ENCODE peak calls at places on chromosomes 12 and 14, in six cellular contexts. G is EL, P is endothelial cell, C is glutamatergic neuron, M is right atrium auricular region, Q is KG1. Y is an unnamed sample.

GRCh38 chr12:121451931-121452330 is 52.0 kb downstream of the RNF34 start:
- DNase-seq in G (no peak), P (no peak), C (no peak), M (no peak), Q (no peak), Y (peak; percentile 34)

GRCh38 chr12:21169878-21170472 is 39.0 kb downstream of the SLCO1B1 start:
- DNase-seq in G (peak; percentile 41), P (peak; percentile 80), C (peak; percentile 84), M (no peak), Q (no peak), Y (peak; percentile 5)

GRCh38 chr12:94140556-94140955 is 7.8 kb upstream of the PLXNC1 start:
- DNase-seq in G (peak; percentile 16), P (peak; percentile 51), C (peak; percentile 36), M (no peak), Q (no peak), Y (no peak)

GRCh38 chr14:69687963-69688649 is 76.7 kb downstream of the SUSD6 start:
- DNase-seq in G (no peak), P (no peak), C (peak; percentile 80), M (no peak), Q (no peak), Y (no peak)

GRCh38 chr14:33555710-33556350 is 395.0 kb downstream of the EGLN3 start:
- DNase-seq in G (peak; percentile 15), P (no peak), C (no peak), M (no peak), Q (no peak), Y (no peak)

GRCh38 chr12:94427520-94428381 is 31.9 kb downstream of the CEP83 start:
- DNase-seq in G (peak; percentile 66), P (no peak), C (no peak), M (no peak), Q (no peak), Y (peak; percentile 32)

GRCh38 chr14:54676822-54677708 is 110.1 kb downstream of the SAMD4A start:
- DNase-seq in G (peak; percentile 95), P (no peak), C (no peak), M (peak; percentile 85), Q (no peak), Y (peak; percentile 88)

GRCh38 chr12:30973171-30973570 is 46.6 kb downstream of the TSPAN11 start:
- DNase-seq in G (no peak), P (no peak), C (no peak), M (no peak), Q (no peak), Y (peak; percentile 52)

GRCh38 chr14:22502551-22502950 is 86.5 kb downstream of the DAD1 start:
- DNase-seq in G (no peak), P (no peak), C (no peak), M (no peak), Q (no peak), Y (no peak)

GRCh38 chr14:89457007-89457406 is 40.0 kb upstream of the FOXN3 start:
- DNase-seq in G (no peak), P (no peak), C (no peak), M (no peak), Q (no peak), Y (no peak)

GRCh38 chr12:123714302-123714627 is 2.1 kb downstream of the ATP6V0A2 start:
- DNase-seq in G (no peak), P (no peak), C (no peak), M (no peak), Q (no peak), Y (no peak)

GRCh38 chr14:25042362-25043299 is 7.3 kb downstream of the STXBP6 start:
- DNase-seq in G (peak; percentile 51), P (peak; percentile 21), C (no peak), M (no peak), Q (no peak), Y (peak; percentile 62)

GRCh38 chr14:76884853-76885276 is 58.7 kb downstream of the LRRC74A start:
- DNase-seq in G (no peak), P (no peak), C (no peak), M (peak; percentile 70), Q (no peak), Y (no peak)

GRCh38 chr12:1925125-1925963 is 6.9 kb upstream of the CACNA2D4 start:
- DNase-seq in G (no peak), P (no peak), C (no peak), M (peak; percentile 21), Q (no peak), Y (no peak)

GRCh38 chr14:21048638-21049037 is 6.5 kb downstream of the RNASE7 start:
- DNase-seq in G (no peak), P (no peak), C (no peak), M (no peak), Q (no peak), Y (no peak)

GRCh38 chr12:92871121-92871520 is 58.0 kb downstream of the EEA1 start:
- DNase-seq in G (no peak), P (no peak), C (no peak), M (no peak), Q (no peak), Y (no peak)

GRCh38 chr12:31309279-31309678 is 16.7 kb downstream of the SINHCAF start:
- DNase-seq in G (no peak), P (no peak), C (no peak), M (no peak), Q (no peak), Y (no peak)

GRCh38 chr12:10190558-10191388 is 11.9 kb downstream of the TMEM52B start:
- DNase-seq in G (peak; percentile 78), P (peak; percentile 55), C (peak; percentile 57), M (peak; percentile 66), Q (no peak), Y (peak; percentile 79)

GRCh38 chr14:79629891-79630560 is 581.3 kb downstream of the DIO2 start:
- DNase-seq in G (peak; percentile 30), P (no peak), C (no peak), M (no peak), Q (no peak), Y (no peak)

GRCh38 chr12:24069532-24070395 is 120.3 kb upstream of the SOX5 start:
- DNase-seq in G (no peak), P (no peak), C (no peak), M (no peak), Q (no peak), Y (no peak)

GRCh38 chr12:49748800-49749199 is 7.4 kb downstream of the TMBIM6 start:
- DNase-seq in G (no peak), P (no peak), C (no peak), M (no peak), Q (no peak), Y (no peak)

GRCh38 chr12:28568083-28568482 is 377.8 kb downstream of the CCDC91 start:
- DNase-seq in G (peak; percentile 88), P (no peak), C (no peak), M (no peak), Q (no peak), Y (peak; percentile 89)

GRCh38 chr12:60752589-60752988 is 1156.8 kb downstream of the SLC16A7 start:
- DNase-seq in G (no peak), P (no peak), C (no peak), M (no peak), Q (no peak), Y (no peak)

GRCh38 chr12:182381-182883 is 31.5 kb downstream of the SLC6A12 start:
- DNase-seq in G (peak; percentile 81), P (no peak), C (no peak), M (no peak), Q (no peak), Y (peak; percentile 88)

GRCh38 chr12:128682542-128683315 is 141.0 kb downstream of the SLC15A4 start:
- DNase-seq in G (no peak), P (no peak), C (no peak), M (no peak), Q (no peak), Y (no peak)

GRCh38 chr14:100541621-100542560 is 45.3 kb downstream of the BEGAIN start:
- DNase-seq in G (no peak), P (no peak), C (peak; percentile 43), M (no peak), Q (no peak), Y (no peak)

GRCh38 chr14:57085801-57086200 is 182.9 kb downstream of the EXOC5 start:
- DNase-seq in G (no peak), P (no peak), C (no peak), M (no peak), Q (no peak), Y (no peak)

GRCh38 chr14:104106471-104106991 is 21.0 kb downstream of the ASPG start:
- DNase-seq in G (no peak), P (no peak), C (peak; percentile 13), M (no peak), Q (no peak), Y (no peak)

GRCh38 chr14:101719045-101719645 is 42.4 kb upstream of the PPP2R5C start:
- DNase-seq in G (no peak), P (no peak), C (no peak), M (peak; percentile 65), Q (no peak), Y (no peak)

GRCh38 chr12:50642755-50643154 is 121.1 kb upstream of the ATF1 start:
- DNase-seq in G (no peak), P (no peak), C (no peak), M (no peak), Q (no peak), Y (no peak)

GRCh38 chr14:38964630-38965029 is 138.4 kb downstream of the SEC23A start:
- DNase-seq in G (peak; percentile 34), P (no peak), C (no peak), M (no peak), Q (no peak), Y (peak; percentile 41)

GRCh38 chr14:89013098-89013504 is 188.7 kb downstream of the TTC8 start:
- DNase-seq in G (peak; percentile 36), P (no peak), C (no peak), M (no peak), Q (no peak), Y (peak; percentile 19)

GRCh38 chr12:131074221-131075083 is 120.7 kb downstream of the ADGRD1 start:
- DNase-seq in G (no peak), P (no peak), C (no peak), M (peak; percentile 76), Q (no peak), Y (peak; percentile 22)

GRCh38 chr14:86462193-86462592 is 932.2 kb downstream of the FLRT2 start:
- DNase-seq in G (peak; percentile 30), P (peak; percentile 18), C (no peak), M (no peak), Q (peak; percentile 16), Y (no peak)

GRCh38 chr14:104138098-104138890 is at the start of gene KIF26A:
- DNase-seq in G (no peak), P (peak; percentile 71), C (peak; percentile 66), M (no peak), Q (no peak), Y (no peak)

GRCh38 chr14:94278732-94279131 is 14.3 kb downstream of the SERPINA10 start:
- DNase-seq in G (no peak), P (no peak), C (no peak), M (no peak), Q (no peak), Y (no peak)

GRCh38 chr12:54371328-54372112 is 7.2 kb upstream of the GPR84 start:
- DNase-seq in G (no peak), P (no peak), C (no peak), M (peak; percentile 88), Q (no peak), Y (no peak)